ENCODE peak calls at places on chromosome 9, in eight cellular contexts. C is mesendoderm, R is left lung, D is heart left ventricle, U is body of pancreas, M is ovary, G is right cardiac atrium, I is MM.1S. Y is an unnamed sample.

GRCh38 chr9:91420471-91421021 is 3.1 kb downstream of the NFIL3 start:
- DNase-seq in C (no peak), R (no peak), D (no peak), U (no peak), M (no peak), G (no peak), I (peak; percentile 42), Y (no peak)

GRCh38 chr9:124815601-124816000 is 37.7 kb upstream of the WDR38 start:
- DNase-seq in C (no peak), R (no peak), D (no peak), U (no peak), M (no peak), G (no peak), I (no peak), Y (no peak)

GRCh38 chr9:18297532-18297872 is 176.5 kb upstream of the ADAMTSL1 start:
- DNase-seq in C (peak; percentile 83), R (no peak), D (no peak), U (no peak), M (no peak), G (no peak), I (peak; percentile 49), Y (no peak)

GRCh38 chr9:100575765-100576368 is 2.0 kb upstream of the CAVIN4 start:
- DNase-seq in C (no peak), R (no peak), D (no peak), U (no peak), M (no peak), G (no peak), I (no peak), Y (no peak)

GRCh38 chr9:135526730-135527571 is 5.7 kb downstream of the LCN1 start:
- DNase-seq in C (no peak), R (peak; percentile 25), D (no peak), U (no peak), M (no peak), G (no peak), I (no peak), Y (no peak)

GRCh38 chr9:116687762-116688160 is 656 bp downstream of the TRIM32 start:
- DNase-seq in C (peak; percentile 44), R (no peak), D (no peak), U (peak; percentile 8), M (no peak), G (no peak), I (no peak), Y (peak; percentile 20)

GRCh38 chr9:112332977-112333638 is at the start of gene PTBP3:
- DNase-seq in C (peak; percentile 85), R (peak; percentile 86), D (peak; percentile 87), U (peak; percentile 86), M (peak; percentile 74), G (peak; percentile 92), I (peak; percentile 79), Y (peak; percentile 87)

GRCh38 chr9:135602789-135603481 is 36.4 kb downstream of the GLT6D1 start:
- DNase-seq in C (peak; percentile 34), R (no peak), D (no peak), U (peak; percentile 46), M (peak; percentile 24), G (peak; percentile 60), I (peak; percentile 64), Y (peak; percentile 38)

GRCh38 chr9:133946840-133947486 is 45.2 kb downstream of the VAV2 start:
- DNase-seq in C (no peak), R (no peak), D (no peak), U (peak; percentile 4), M (no peak), G (peak; percentile 14), I (no peak), Y (no peak)

GRCh38 chr9:96505316-96505991 is 55.5 kb downstream of the HABP4 start:
- DNase-seq in C (no peak), R (no peak), D (no peak), U (no peak), M (no peak), G (no peak), I (no peak), Y (no peak)

GRCh38 chr9:37200572-37201005 is 80.2 kb downstream of the ZCCHC7 start:
- DNase-seq in C (peak; percentile 19), R (no peak), D (no peak), U (no peak), M (no peak), G (no peak), I (no peak), Y (no peak)

GRCh38 chr9:78807286-78807685 is 510.4 kb downstream of the PSAT1 start:
- DNase-seq in C (no peak), R (no peak), D (no peak), U (no peak), M (no peak), G (no peak), I (no peak), Y (no peak)

GRCh38 chr9:33687779-33688178 is 107.6 kb upstream of the PRSS3 start:
- DNase-seq in C (no peak), R (no peak), D (no peak), U (no peak), M (no peak), G (no peak), I (no peak), Y (no peak)

GRCh38 chr9:131707677-131708612 is 31.9 kb downstream of the RAPGEF1 start:
- DNase-seq in C (no peak), R (peak; percentile 61), D (peak; percentile 80), U (peak; percentile 88), M (no peak), G (peak; percentile 88), I (no peak), Y (peak; percentile 79)

GRCh38 chr9:107309271-107309670 is 26.2 kb downstream of the RAD23B start:
- DNase-seq in C (no peak), R (no peak), D (no peak), U (no peak), M (no peak), G (no peak), I (no peak), Y (peak; percentile 48)

GRCh38 chr9:24817756-24818155 is 272.1 kb upstream of the IZUMO3 start:
- DNase-seq in C (no peak), R (no peak), D (no peak), U (no peak), M (no peak), G (no peak), I (no peak), Y (no peak)
- H3K27ac ChIP-seq in C (no peak overlapping the region), R (no peak overlapping the region), D (no peak overlapping the region), U (no peak overlapping the region), M (no peak overlapping the region), G (no peak overlapping the region), I (no peak overlapping the region), Y (no peak overlapping the region)

GRCh38 chr9:109110326-109111014 is 9.3 kb downstream of the TMEM245 start:
- DNase-seq in C (no peak), R (no peak), D (no peak), U (no peak), M (no peak), G (no peak), I (no peak), Y (no peak)

GRCh38 chr9:109109962-109110325 is 9.8 kb downstream of the TMEM245 start:
- DNase-seq in C (no peak), R (no peak), D (no peak), U (no peak), M (no peak), G (no peak), I (no peak), Y (no peak)

GRCh38 chr9:109113239-109113638 is 6.5 kb downstream of the TMEM245 start:
- DNase-seq in C (no peak), R (no peak), D (no peak), U (no peak), M (no peak), G (no peak), I (no peak), Y (no peak)

GRCh38 chr9:109108318-109108717 is 11.4 kb downstream of the TMEM245 start:
- DNase-seq in C (no peak), R (no peak), D (no peak), U (no peak), M (no peak), G (no peak), I (peak; percentile 54), Y (no peak)

DNA sequence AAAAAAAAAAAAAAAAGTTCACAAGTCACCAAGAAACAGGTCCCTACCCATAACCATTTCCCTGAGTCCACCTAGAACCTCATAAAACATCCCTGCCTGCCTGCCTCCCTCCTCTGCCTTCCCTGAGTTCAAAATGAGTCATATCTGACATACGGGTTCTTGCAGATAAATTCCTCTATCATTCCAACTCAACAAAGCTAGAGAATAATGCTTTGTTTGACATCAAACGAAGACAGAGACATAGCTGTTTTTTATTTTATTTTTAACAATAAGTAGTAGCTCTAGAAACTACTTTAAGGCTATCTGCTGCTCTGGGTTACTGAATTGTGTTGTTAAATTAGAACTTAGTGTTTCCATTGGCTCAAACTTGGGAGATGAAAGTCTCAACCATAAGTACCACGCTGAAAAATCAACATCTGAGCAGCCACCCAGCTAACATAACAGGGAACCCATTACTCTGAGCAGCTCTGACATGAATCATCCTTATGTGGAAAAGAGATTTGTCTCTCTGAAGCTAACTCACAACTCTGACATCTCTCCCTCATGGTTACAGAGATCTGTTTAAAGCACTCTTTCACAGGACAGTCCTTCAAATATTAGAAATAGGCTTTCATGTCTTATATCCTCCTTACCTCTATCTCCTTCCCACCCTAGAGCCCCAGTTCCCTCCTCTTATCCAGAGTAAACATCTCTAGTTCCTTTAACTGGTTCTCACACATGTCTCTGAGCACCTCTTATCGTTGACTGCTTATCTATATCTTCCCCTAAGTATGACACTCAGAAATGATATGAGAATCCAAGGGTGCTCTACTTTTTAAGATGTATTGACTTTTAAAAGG is 12.1 kb downstream of the TMEM245 start:
- DNase-seq in C (peak; percentile 50), R (no peak), D (no peak), U (no peak), M (peak; percentile 37), G (no peak), I (no peak), Y (peak; percentile 40)
- H3K4me1 ChIP-seq in C (no peaks in the 10 kb centered on the region), R (peaks cover 24% of the 10 kb centered on the region), D (peaks cover 53% of the 10 kb centered on the region), U (peaks cover 65% of the 10 kb centered on the region), M (peaks cover 11% of the 10 kb centered on the region), G (peaks cover 2% of the 10 kb centered on the region), I (peaks cover 24% of the 10 kb centered on the region), Y (no peaks in the 10 kb centered on the region)

GRCh38 chr9:119304566-119304965 is 64.7 kb downstream of the BRINP1 start:
- DNase-seq in C (no peak), R (no peak), D (no peak), U (no peak), M (no peak), G (no peak), I (no peak), Y (no peak)
- H3K27me3 ChIP-seq in C (no peaks in the 10 kb centered on the region), R (no peaks in the 10 kb centered on the region), D (no peaks in the 10 kb centered on the region), U (no peaks in the 10 kb centered on the region), M (no peaks in the 10 kb centered on the region), G (no peaks in the 10 kb centered on the region), I (no peaks in the 10 kb centered on the region), Y (no peaks in the 10 kb centered on the region)

DNA sequence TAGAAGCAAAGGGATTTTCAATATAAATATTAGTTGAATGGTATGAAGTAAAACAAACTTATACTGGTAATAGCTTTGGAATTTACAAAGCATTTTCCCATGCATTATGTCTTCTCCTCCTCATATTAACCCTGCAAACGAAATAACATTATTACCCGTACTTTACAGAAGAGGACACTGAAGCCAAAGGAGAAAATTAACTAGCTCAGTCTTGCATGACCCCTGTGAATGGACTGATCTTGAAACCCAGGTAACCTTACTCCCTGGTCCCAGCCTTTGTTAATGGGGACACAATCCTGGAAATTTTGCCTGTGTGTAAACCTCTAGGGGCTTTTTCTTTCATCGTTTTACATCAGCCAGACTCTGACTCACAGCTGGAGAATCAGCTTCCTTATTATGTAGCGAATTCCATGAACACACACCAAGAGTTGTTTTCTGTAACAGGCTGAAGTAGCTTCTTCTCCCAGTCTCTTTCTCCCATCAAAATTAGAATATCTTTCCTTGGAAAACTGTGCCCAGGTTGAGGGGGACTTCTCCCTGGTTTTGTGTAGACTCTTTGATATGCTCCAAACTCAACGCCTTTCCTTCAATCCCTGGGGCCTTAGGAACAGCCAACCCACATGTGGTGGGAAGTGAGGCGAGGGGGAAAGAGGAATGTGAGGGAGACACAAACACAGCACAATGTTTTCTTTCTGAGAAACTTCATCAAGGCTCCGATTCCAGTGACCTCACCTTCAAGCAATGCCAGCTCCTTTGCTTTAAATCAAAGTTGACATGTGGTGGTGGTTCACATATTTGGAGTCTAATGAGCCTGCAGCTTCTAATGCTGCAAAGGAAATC is 480.9 kb upstream of the PAPPA start:
- DNase-seq in C (peak; percentile 90), R (no peak), D (no peak), U (no peak), M (no peak), G (no peak), I (no peak), Y (no peak)
- H3K27ac ChIP-seq in C (peak overlapping the region; percentile 82), R (peak overlapping the region; percentile 34), D (peak overlapping the region; percentile 70), U (no peak overlapping the region), M (no peak overlapping the region), G (no peak overlapping the region), I (no peak overlapping the region), Y (no peak overlapping the region)